ENCODE peak calls at places on chromosomes 7 and 10, in nine cellular contexts. Z is neural crest cell; P is left ventricle myocardium inferior; I is activated T-cell treated with anti-CD3 and anti-CD28 coated beads for 4 hours; L is A172; H is stimulated activated CD8-positive, alpha-beta memory T cell treated with anti-CD3 and anti-CD28 coated beads, Interleukin-2, amount 100 ng/mL, for 48 hours; J is spleen; U is hepatic stellate cell; A is NCI-H2107. F is an unnamed sample.
A peak's percentile ranks its signal among the peaks of the same experiment; 100 is the strongest.

GRCh38 chr7:41006591-41006990 is 696.3 kb downstream of the INHBA start:
- DNase-seq in Z (no peak), P (no peak), I (no peak), L (no peak), H (no peak), J (no peak), U (no peak), A (no peak), F (no peak)

GRCh38 chr10:18479502-18479901 is 171.9 kb downstream of the NSUN6 start:
- DNase-seq in Z (no peak), P (no peak), I (no peak), L (no peak), H (no peak), J (no peak), U (no peak), A (no peak), F (no peak)

GRCh38 chr7:142856565-142857245 is 1.8 kb downstream of the EPHB6 start:
- DNase-seq in Z (no peak), P (no peak), I (no peak), L (no peak), H (no peak), J (no peak), U (no peak), A (no peak), F (no peak)

GRCh38 chr10:119079572-119080520 is 771 bp downstream of the EIF3A start:
- DNase-seq in Z (peak; percentile 39), P (peak; percentile 73), I (peak; percentile 56), L (peak; percentile 57), H (peak; percentile 61), J (peak; percentile 94), U (peak; percentile 91), A (peak; percentile 18), F (peak; percentile 20)

GRCh38 chr7:39664057-39664456 is 40.7 kb downstream of the RALA start:
- DNase-seq in Z (no peak), P (no peak), I (no peak), L (no peak), H (no peak), J (no peak), U (no peak), A (no peak), F (no peak)

GRCh38 chr10:95374597-95375209 is 83.9 kb upstream of the PDLIM1 start:
- DNase-seq in Z (peak; percentile 89), P (peak; percentile 64), I (peak; percentile 15), L (peak; percentile 81), H (peak; percentile 35), J (no peak), U (peak; percentile 46), A (peak; percentile 58), F (peak; percentile 47)

GRCh38 chr7:8724080-8724718 is 290.8 kb downstream of the NXPH1 start:
- DNase-seq in Z (peak; percentile 58), P (no peak), I (no peak), L (peak; percentile 44), H (no peak), J (no peak), U (peak; percentile 1), A (peak; percentile 56), F (peak; percentile 67)

GRCh38 chr7:17474724-17475344 is 176.4 kb downstream of the AHR start:
- DNase-seq in Z (no peak), P (no peak), I (no peak), L (peak; percentile 11), H (no peak), J (no peak), U (peak; percentile 2), A (no peak), F (no peak)

GRCh38 chr10:111872591-111872990 is 311.0 kb downstream of the GPAM start:
- DNase-seq in Z (no peak), P (no peak), I (no peak), L (no peak), H (no peak), J (no peak), U (no peak), A (no peak), F (no peak)

GRCh38 chr7:19017374-19017773 is 100.1 kb downstream of the TWIST1 start:
- DNase-seq in Z (no peak), P (no peak), I (no peak), L (no peak), H (no peak), J (no peak), U (no peak), A (no peak), F (no peak)

GRCh38 chr7:154183482-154183881 is 131.3 kb downstream of the DPP6 start:
- DNase-seq in Z (no peak), P (no peak), I (no peak), L (no peak), H (no peak), J (no peak), U (no peak), A (no peak), F (no peak)

GRCh38 chr10:17984056-17984455 is 32.3 kb downstream of the SLC39A12 start:
- DNase-seq in Z (no peak), P (no peak), I (no peak), L (peak; percentile 65), H (no peak), J (no peak), U (no peak), A (no peak), F (no peak)

GRCh38 chr10:101536800-101537199 is 51.3 kb downstream of the POLL start:
- DNase-seq in Z (no peak), P (no peak), I (no peak), L (no peak), H (no peak), J (no peak), U (no peak), A (no peak), F (peak; percentile 14)

GRCh38 chr10:3948843-3949242 is 163.8 kb upstream of the KLF6 start:
- DNase-seq in Z (no peak), P (no peak), I (peak; percentile 41), L (peak; percentile 72), H (no peak), J (no peak), U (no peak), A (no peak), F (no peak)

GRCh38 chr10:5840314-5841307 is 27.4 kb upstream of the GDI2 start:
- DNase-seq in Z (peak; percentile 48), P (peak; percentile 41), I (no peak), L (no peak), H (no peak), J (peak; percentile 94), U (peak; percentile 50), A (no peak), F (no peak)

GRCh38 chr10:1036341-1036791 is 10.7 kb upstream of the IDI2 start:
- DNase-seq in Z (no peak), P (no peak), I (no peak), L (peak; percentile 76), H (no peak), J (no peak), U (no peak), A (no peak), F (no peak)

GRCh38 chr7:131027287-131027773 is 293.3 kb upstream of the KLF14 start:
- DNase-seq in Z (no peak), P (peak; percentile 50), I (peak; percentile 28), L (no peak), H (no peak), J (no peak), U (no peak), A (no peak), F (no peak)

GRCh38 chr7:55046582-55047347 is 27.9 kb downstream of the EGFR start:
- DNase-seq in Z (no peak), P (no peak), I (no peak), L (no peak), H (no peak), J (no peak), U (no peak), A (no peak), F (no peak)

GRCh38 chr10:107616463-107617131 is 452.1 kb upstream of the SORCS1 start:
- DNase-seq in Z (no peak), P (no peak), I (no peak), L (no peak), H (no peak), J (no peak), U (no peak), A (no peak), F (no peak)

GRCh38 chr10:101011517-101012423 is 12.2 kb downstream of the LZTS2 start:
- DNase-seq in Z (no peak), P (no peak), I (no peak), L (no peak), H (no peak), J (peak; percentile 74), U (no peak), A (no peak), F (no peak)

GRCh38 chr10:60167056-60167455 is 222.6 kb downstream of the ANK3 start:
- DNase-seq in Z (no peak), P (no peak), I (no peak), L (no peak), H (no peak), J (no peak), U (no peak), A (no peak), F (no peak)

GRCh38 chr7:34062341-34062740 is 157.0 kb downstream of the BMPER start:
- DNase-seq in Z (no peak), P (no peak), I (no peak), L (no peak), H (no peak), J (no peak), U (no peak), A (no peak), F (no peak)

GRCh38 chr10:124345521-124345920 is 73.2 kb downstream of the OAT start:
- DNase-seq in Z (no peak), P (no peak), I (no peak), L (no peak), H (no peak), J (peak; percentile 38), U (no peak), A (no peak), F (no peak)

GRCh38 chr10:34598972-34599371 is 216.1 kb downstream of the PARD3 start:
- DNase-seq in Z (no peak), P (no peak), I (no peak), L (peak; percentile 25), H (no peak), J (no peak), U (no peak), A (no peak), F (no peak)

GRCh38 chr7:80047856-80048459 is 86.7 kb upstream of the GNAI1 start:
- DNase-seq in Z (no peak), P (no peak), I (no peak), L (no peak), H (no peak), J (no peak), U (peak; percentile 22), A (no peak), F (peak; percentile 65)

GRCh38 chr7:50807026-50807730 is 24.5 kb upstream of the GRB10 start:
- DNase-seq in Z (no peak), P (no peak), I (no peak), L (no peak), H (no peak), J (no peak), U (no peak), A (no peak), F (no peak)

GRCh38 chr10:86945361-86946214 is 11.8 kb downstream of the MMRN2 start:
- DNase-seq in Z (no peak), P (peak; percentile 16), I (no peak), L (no peak), H (no peak), J (no peak), U (no peak), A (no peak), F (no peak)

F was measured in NCI-H1105 treated with DMSO at 0.1 percent for 48 hours.